ENCODE peak calls at places on chromosomes 12 and 14, in five cellular contexts. V, Q, C, T and M are unnamed samples.

GRCh38 chr12:94098466-94098865 is 49.9 kb upstream of the PLXNC1 start:
- DNase-seq in V (no peak), Q (no peak), C (no peak), T (no peak), M (no peak)

GRCh38 chr14:33956640-33957039 is 5.8 kb upstream of the EGLN3 start:
- DNase-seq in V (no peak), Q (no peak), C (no peak), T (no peak), M (no peak)

GRCh38 chr14:85675957-85676356 is 146.0 kb downstream of the FLRT2 start:
- DNase-seq in V (no peak), Q (no peak), C (no peak), T (no peak), M (no peak)

GRCh38 chr12:95700316-95700785 is 90.2 kb downstream of the NTN4 start:
- DNase-seq in V (no peak), Q (no peak), C (no peak), T (no peak), M (no peak)

GRCh38 chr14:64218344-64219240 is 75.6 kb downstream of the ESR2 start:
- DNase-seq in V (no peak), Q (peak), C (no peak), T (no peak), M (no peak)

GRCh38 chr14:53380508-53381225 is 227.5 kb upstream of the DDHD1 start:
- DNase-seq in V (no peak), Q (no peak), C (no peak), T (no peak), M (no peak)

GRCh38 chr14:68775614-68776126 is 17.2 kb downstream of the ZFP36L1 start:
- DNase-seq in V (no peak), Q (no peak), C (no peak), T (no peak), M (no peak)

GRCh38 chr14:60946773-60947172 is 34.1 kb downstream of the TRMT5 start:
- DNase-seq in V (no peak), Q (no peak), C (no peak), T (no peak), M (no peak)

GRCh38 chr12:2751686-2752085 is 43.1 kb upstream of the FKBP4 start:
- DNase-seq in V (no peak), Q (no peak), C (no peak), T (no peak), M (no peak)

GRCh38 chr12:67681145-67681778 is 32.7 kb downstream of the DYRK2 start:
- DNase-seq in V (no peak), Q (no peak), C (no peak), T (no peak), M (no peak)

GRCh38 chr12:88958961-88959360 is 378.7 kb upstream of the KITLG start:
- DNase-seq in V (no peak), Q (no peak), C (no peak), T (peak), M (no peak)

GRCh38 chr12:9127484-9127883 is 11.8 kb upstream of the A2M start:
- DNase-seq in V (no peak), Q (no peak), C (no peak), T (no peak), M (no peak)

GRCh38 chr12:115177899-115178298 is 493.9 kb upstream of the TBX3 start:
- DNase-seq in V (no peak), Q (no peak), C (no peak), T (no peak), M (no peak)

GRCh38 chr14:89314274-89314673 is 102.8 kb downstream of the FOXN3 start:
- DNase-seq in V (no peak), Q (no peak), C (no peak), T (no peak), M (no peak)

GRCh38 chr14:37116933-37117844 is 55.2 kb downstream of the SLC25A21 start:
- DNase-seq in V (no peak), Q (no peak), C (no peak), T (no peak), M (no peak)

GRCh38 chr12:50315803-50316202 is 32.5 kb upstream of the LIMA1 start:
- DNase-seq in V (no peak), Q (no peak), C (no peak), T (no peak), M (no peak)

GRCh38 chr12:130013771-130014484 is 110.1 kb upstream of the TMEM132D start:
- DNase-seq in V (peak), Q (peak), C (no peak), T (peak), M (peak)

GRCh38 chr14:76077340-76077739 is 74.4 kb upstream of the GPATCH2L start:
- DNase-seq in V (no peak), Q (no peak), C (no peak), T (no peak), M (no peak)

GRCh38 chr12:68336754-68337343 is 4.7 kb upstream of the MDM1 start:
- DNase-seq in V (no peak), Q (no peak), C (no peak), T (peak), M (no peak)

GRCh38 chr12:79302171-79302841 is 388.5 kb downstream of the PAWR start:
- DNase-seq in V (no peak), Q (no peak), C (no peak), T (no peak), M (no peak)

GRCh38 chr12:76049575-76050251 is 18.1 kb upstream of the PHLDA1 start:
- DNase-seq in V (no peak), Q (no peak), C (no peak), T (no peak), M (no peak)

GRCh38 chr12:64621257-64621942 is 11.1 kb downstream of the RASSF3 start:
- DNase-seq in V (no peak), Q (no peak), C (no peak), T (no peak), M (no peak)

GRCh38 chr14:100767003-100767787 is 40.5 kb downstream of the DLK1 start:
- DNase-seq in V (no peak), Q (no peak), C (no peak), T (no peak), M (no peak)

GRCh38 chr12:51183816-51184215 is 10.9 kb upstream of the TFCP2 start:
- DNase-seq in V (no peak), Q (no peak), C (no peak), T (no peak), M (no peak)

GRCh38 chr14:93029417-93029816 is 86.3 kb downstream of the ITPK1 start:
- DNase-seq in V (no peak), Q (no peak), C (no peak), T (no peak), M (no peak)

GRCh38 chr12:121364657-121365265 is 12.6 kb upstream of the ANAPC5 start:
- DNase-seq in V (no peak), Q (no peak), C (no peak), T (no peak), M (no peak)

GRCh38 chr12:57726151-57726883 is 12.2 kb downstream of the AGAP2 start:
- DNase-seq in V (no peak), Q (peak), C (no peak), T (peak), M (no peak)

GRCh38 chr14:49052516-49052915 is 533.7 kb downstream of the RPS29 start:
- DNase-seq in V (no peak), Q (no peak), C (no peak), T (no peak), M (no peak)

GRCh38 chr14:105196228-105196960 is 15.3 kb upstream of the NUDT14 start:
- DNase-seq in V (no peak), Q (no peak), C (no peak), T (no peak), M (no peak)

GRCh38 chr12:25959069-25959961 is 833 bp downstream of the RASSF8 start:
- DNase-seq in V (no peak), Q (peak), C (no peak), T (no peak), M (peak)

GRCh38 chr14:58297412-58297761 is 968 bp upstream of the ARID4A start:
- DNase-seq in V (no peak), Q (no peak), C (no peak), T (no peak), M (no peak)